ENCODE peak calls at places on chromosomes 2 and 18, in ten cellular contexts. L is cardiac muscle cell, F is endothelial cell of umbilical vein, T is neural progenitor cell, U is A673, D is heart left ventricle, M is PC-9, Y is HepG2, K is mammary epithelial cell, Z is brain microvascular endothelial cell. E is an unnamed sample.

GRCh38 chr2:157468931-157469708 is 25.2 kb upstream of the CYTIP start:
- DNase-seq in F (peak; percentile 39), Z (peak; percentile 53), K (peak; percentile 44), M (no peak), Y (no peak), D (no peak), L (no peak), T (no peak), U (no peak), E (peak; percentile 89)

GRCh38 chr2:152084076-152084475 is 14.8 kb downstream of the CACNB4 start:
- DNase-seq in U (no peak), T (no peak), Z (no peak), L (no peak), M (no peak), K (no peak), D (no peak), Y (no peak), F (no peak), E (no peak)

GRCh38 chr2:176534798-176535479 is 265.7 kb downstream of the MTX2 start:
- DNase-seq in Z (no peak), U (peak; percentile 76), Y (no peak), D (no peak), L (no peak), M (no peak), T (no peak), F (no peak), K (peak; percentile 63), E (peak; percentile 30)

GRCh38 chr2:223944166-223944703 is 900 bp downstream of the WDFY1 start:
- DNase-seq in T (peak; percentile 71), D (peak; percentile 49), Z (no peak), U (peak; percentile 58), L (peak; percentile 67), M (peak; percentile 45), K (peak; percentile 35), F (no peak), Y (peak; percentile 51), E (no peak)

GRCh38 chr18:26003817-26004216 is 86.6 kb downstream of the SS18 start:
- DNase-seq in D (no peak), T (no peak), Z (no peak), M (no peak), F (no peak), U (no peak), L (no peak), K (no peak), Y (no peak), E (no peak)

GRCh38 chr18:51383116-51383515 is 185.6 kb upstream of the MEX3C start:
- DNase-seq in T (no peak), Y (no peak), D (no peak), Z (no peak), F (no peak), M (no peak), K (no peak), L (no peak), U (peak; percentile 29), E (no peak)

GRCh38 chr2:75324141-75324540 is 124.8 kb upstream of the TACR1 start:
- DNase-seq in T (no peak), F (no peak), L (no peak), Y (no peak), D (no peak), Z (no peak), K (peak; percentile 15), U (no peak), M (no peak), E (peak; percentile 31)

GRCh38 chr2:43539991-43540860 is 55.6 kb downstream of the THADA start:
- DNase-seq in Z (peak; percentile 35), U (no peak), L (no peak), Y (no peak), T (no peak), M (peak; percentile 48), D (peak; percentile 76), K (peak; percentile 81), F (no peak), E (peak; percentile 99)

GRCh38 chr2:44342854-44343253 is 18.4 kb downstream of the PREPL start:
- DNase-seq in U (peak; percentile 14), M (no peak), T (peak; percentile 39), F (peak; percentile 20), L (no peak), D (no peak), K (no peak), Y (peak; percentile 51), Z (no peak), E (peak; percentile 22)

GRCh38 chr2:195532255-195532627 is 124.8 kb upstream of the SLC39A10 start:
- DNase-seq in M (no peak), T (no peak), L (no peak), K (no peak), Z (no peak), D (no peak), F (no peak), U (no peak), Y (no peak), E (no peak)

GRCh38 chr2:12587729-12588522 is 128.8 kb upstream of the TRIB2 start:
- DNase-seq in D (no peak), F (peak; percentile 22), M (peak; percentile 90), K (peak; percentile 90), U (no peak), T (no peak), Z (peak; percentile 93), L (no peak), Y (no peak), E (peak; percentile 92)

DNA sequence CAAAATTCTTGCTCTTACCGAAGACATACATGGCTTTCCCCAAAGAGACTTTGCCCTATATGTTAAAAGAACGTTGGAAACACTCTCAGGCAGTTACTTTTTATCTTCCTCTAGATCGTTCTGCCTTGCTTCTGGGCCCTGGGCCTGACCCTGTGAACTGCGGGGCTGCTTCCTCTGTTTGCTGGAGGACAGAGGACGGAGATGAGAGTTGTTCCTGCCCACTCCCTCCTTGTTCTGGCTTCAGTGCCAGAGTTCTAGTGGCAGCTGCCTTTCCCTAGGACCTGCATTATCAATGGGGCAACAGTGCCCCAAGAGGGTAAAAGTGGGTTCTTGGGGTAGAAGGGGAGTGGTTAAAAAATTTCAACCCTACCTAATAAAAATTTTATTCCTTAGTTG is 6.5 kb upstream of the FN1 start:
- DNase-seq in L (no peak), K (no peak), Z (no peak), M (no peak), F (no peak), Y (no peak), T (no peak), D (no peak), U (no peak), E (no peak)
- TF ChIP-seq CTCF in L (no peak), K (no peak), Z (no peak), M (no peak), F (no peak), Y (no peak), T (no peak), D (no peak), U (peak; percentile 17), E (no peak)

DNA sequence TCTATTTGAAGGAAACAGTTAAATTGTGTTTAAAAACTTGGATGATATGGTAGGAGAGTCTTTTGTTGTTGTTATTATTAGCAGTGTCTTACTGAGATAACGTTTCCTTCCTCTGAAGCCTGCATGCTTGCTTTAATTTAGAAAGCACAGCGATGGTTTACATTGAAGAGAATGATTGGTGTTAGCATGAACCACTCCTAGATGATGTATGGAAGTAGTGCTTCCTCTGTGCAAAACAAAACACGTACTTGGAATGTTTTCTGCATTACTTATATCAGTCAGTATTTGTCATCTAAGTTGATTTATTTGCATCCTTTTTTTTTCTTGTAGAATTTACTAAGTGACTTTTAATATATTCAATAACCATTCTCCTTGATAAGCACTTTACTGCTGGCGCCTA is 89.0 kb downstream of the UGGT1 start:
- DNase-seq in T (no peak), L (no peak), F (peak; percentile 66), D (no peak), U (no peak), Y (no peak), M (no peak), Z (no peak), K (no peak), E (no peak)
- H3K36me3 ChIP-seq in T (peaks cover 16% of the 10 kb centered on the region), L (peaks cover 67% of the 10 kb centered on the region), F (peaks cover 22% of the 10 kb centered on the region), D (peaks cover 91% of the 10 kb centered on the region), U (peaks cover 72% of the 10 kb centered on the region), Y (peaks cover 84% of the 10 kb centered on the region), M (peaks cover 49% of the 10 kb centered on the region), Z (peaks cover 48% of the 10 kb centered on the region), K (peaks cover 36% of the 10 kb centered on the region), E (peaks cover 14% of the 10 kb centered on the region)

DNA sequence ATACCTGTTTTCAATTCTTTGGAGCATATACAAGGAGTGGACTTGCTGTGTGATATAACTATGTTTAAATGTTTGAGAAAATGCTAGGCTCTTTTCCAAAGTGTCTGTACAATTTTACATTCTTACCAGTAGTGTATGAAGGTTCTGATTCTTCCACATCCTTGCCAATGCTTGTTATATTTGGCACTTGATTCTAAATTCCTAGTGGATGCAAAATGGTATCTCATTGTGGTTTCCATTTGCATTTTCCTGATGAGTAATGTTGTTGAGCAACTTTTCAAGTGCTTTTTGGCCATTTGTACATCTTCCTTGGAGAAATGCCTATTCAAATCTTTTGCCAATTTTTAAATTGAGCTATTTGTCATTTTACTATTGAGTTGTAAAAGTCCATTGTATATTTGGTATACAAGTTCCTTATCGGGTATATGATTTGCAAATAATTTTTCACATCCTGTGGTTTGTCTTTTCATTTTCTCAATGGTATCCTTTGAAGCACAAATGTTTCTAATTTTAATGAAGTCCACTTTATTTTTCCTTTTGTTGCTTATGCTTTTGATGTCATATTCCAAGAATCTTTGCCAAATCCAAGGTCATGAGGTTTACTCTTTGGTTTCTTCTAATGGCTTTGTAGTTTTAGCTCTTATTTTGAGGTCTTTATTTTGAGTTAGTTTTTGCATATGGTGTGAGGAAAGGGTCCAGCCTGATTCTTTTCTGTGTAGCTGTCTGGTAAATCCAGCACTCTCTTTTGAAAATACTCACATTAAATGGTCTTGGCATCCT is 33.2 kb upstream of the CWC22 start:
- DNase-seq in L (no peak), D (no peak), M (no peak), F (no peak), Z (peak; percentile 77), K (peak; percentile 69), T (no peak), Y (no peak), U (peak; percentile 51), E (peak; percentile 89)
- TF ChIP-seq CTCF in L (peak; percentile 40), D (no peak), M (no peak), F (no peak), Z (no peak), K (peak; percentile 33), T (no peak), Y (no peak), U (no peak), E (no peak)

GRCh38 chr2:160303076-160303475 is 103.0 kb upstream of the ITGB6 start:
- DNase-seq in L (no peak), D (no peak), M (no peak), U (no peak), Y (no peak), K (no peak), Z (no peak), F (no peak), T (no peak), E (no peak)

GRCh38 chr2:160301420-160301819 is 101.3 kb upstream of the ITGB6 start:
- DNase-seq in T (no peak), F (no peak), K (no peak), Z (no peak), M (no peak), L (no peak), Y (no peak), U (no peak), D (no peak), E (no peak)

GRCh38 chr2:160300203-160300602 is 100.1 kb upstream of the ITGB6 start:
- DNase-seq in U (no peak), K (no peak), M (no peak), F (no peak), D (no peak), Z (no peak), Y (no peak), L (no peak), T (no peak), E (peak; percentile 32)

GRCh38 chr2:160305081-160305750 is 105.1 kb upstream of the ITGB6 start:
- DNase-seq in U (no peak), K (peak; percentile 64), T (no peak), Z (peak; percentile 40), M (no peak), F (no peak), Y (no peak), D (no peak), L (no peak), E (peak; percentile 90)

GRCh38 chr2:160303527-160303926 is 103.5 kb upstream of the ITGB6 start:
- DNase-seq in K (no peak), D (no peak), Z (no peak), F (no peak), Y (no peak), T (no peak), L (no peak), M (no peak), U (no peak), E (no peak)
- H3K36me3 ChIP-seq in K (peaks cover 22% of the 10 kb centered on the region), D (peaks cover 51% of the 10 kb centered on the region), Z (peaks cover 31% of the 10 kb centered on the region), F (peaks cover 10% of the 10 kb centered on the region), Y (peaks cover 36% of the 10 kb centered on the region), T (no peaks in the 10 kb centered on the region), L (peaks cover 18% of the 10 kb centered on the region), M (peaks cover 22% of the 10 kb centered on the region), U (peaks cover 12% of the 10 kb centered on the region), E (peaks cover 4% of the 10 kb centered on the region)

E was measured in bronchial epithelial cell.